ENCODE peak calls at places on chromosomes 16 and 17, in six cellular contexts. T is cardiac fibroblast, E is mucosa of descending colon, N is AG10803, X is testis, G is keratinocyte. D is an unnamed sample.

GRCh38 chr16:29994613-29995329 is 646 bp downstream of the HIRIP3 start:
- DNase-seq in G (peak), X (no peak), N (peak), E (no peak), T (peak), D (peak)

GRCh38 chr16:1357906-1358566 is 6.3 kb downstream of the GNPTG start:
- DNase-seq in T (no peak), X (no peak), G (no peak), N (no peak), E (no peak), D (no peak)

GRCh38 chr16:2529061-2529931 is 1.9 kb downstream of the CEMP1 start:
- DNase-seq in T (no peak), E (peak), N (no peak), X (no peak), G (no peak), D (no peak)

GRCh38 chr16:83437036-83437435 is 370.7 kb upstream of the HSBP1 start:
- DNase-seq in E (no peak), G (no peak), N (no peak), T (no peak), X (no peak), D (no peak)

GRCh38 chr16:81975637-81976036 is 35.6 kb downstream of the SDR42E1 start:
- DNase-seq in G (no peak), E (no peak), X (no peak), N (no peak), T (no peak), D (no peak)

GRCh38 chr16:17945080-17945601 is 391.4 kb downstream of the NPIPA8 start:
- DNase-seq in E (no peak), G (no peak), T (no peak), N (peak), X (no peak), D (no peak)

GRCh38 chr17:2174471-2175293 is 119.8 kb downstream of the HIC1 start:
- DNase-seq in T (peak), X (peak), G (no peak), N (peak), E (peak), D (peak)

GRCh38 chr17:63754046-63754445 is 12.4 kb upstream of the STRADA start:
- DNase-seq in N (no peak), X (no peak), G (no peak), E (no peak), T (no peak), D (no peak)

GRCh38 chr16:55035037-55035436 is 104.4 kb downstream of the IRX5 start:
- DNase-seq in T (no peak), G (no peak), N (no peak), X (peak), E (no peak), D (no peak)

GRCh38 chr16:19883296-19883951 is 1.2 kb downstream of the GPRC5B start:
- DNase-seq in G (no peak), N (no peak), E (no peak), T (peak), X (peak), D (peak)

GRCh38 chr16:31568577-31569359 is 41.1 kb downstream of the AHSP start:
- DNase-seq in T (peak), G (no peak), N (peak), E (no peak), X (peak), D (peak)

GRCh38 chr17:73291260-73291801 is 20.5 kb downstream of the CDC42EP4 start:
- DNase-seq in E (peak), T (peak), N (peak), G (no peak), X (no peak), D (peak)

GRCh38 chr17:68981288-68981687 is 26.1 kb upstream of the ABCA8 start:
- DNase-seq in G (no peak), X (no peak), N (peak), T (peak), E (no peak), D (peak)

GRCh38 chr17:49495842-49496182 is 719 bp downstream of the NGFR start:
- DNase-seq in X (no peak), N (no peak), G (no peak), E (no peak), T (no peak), D (no peak)

GRCh38 chr17:2867441-2868424 is 71.5 kb downstream of the RAP1GAP2 start:
- DNase-seq in X (no peak), T (peak), G (no peak), E (no peak), N (peak), D (peak)

GRCh38 chr17:49200423-49201083 is 9.8 kb downstream of the GNGT2 start:
- DNase-seq in X (no peak), G (no peak), E (no peak), T (no peak), N (no peak), D (no peak)

GRCh38 chr16:81668243-81669097 is 110.6 kb upstream of the PLCG2 start:
- DNase-seq in N (no peak), X (no peak), T (no peak), E (no peak), G (no peak), D (no peak)

GRCh38 chr17:32563583-32563982 is 76.8 kb downstream of the CDK5R1 start:
- DNase-seq in N (no peak), E (no peak), G (no peak), T (no peak), X (no peak), D (no peak)

DNA sequence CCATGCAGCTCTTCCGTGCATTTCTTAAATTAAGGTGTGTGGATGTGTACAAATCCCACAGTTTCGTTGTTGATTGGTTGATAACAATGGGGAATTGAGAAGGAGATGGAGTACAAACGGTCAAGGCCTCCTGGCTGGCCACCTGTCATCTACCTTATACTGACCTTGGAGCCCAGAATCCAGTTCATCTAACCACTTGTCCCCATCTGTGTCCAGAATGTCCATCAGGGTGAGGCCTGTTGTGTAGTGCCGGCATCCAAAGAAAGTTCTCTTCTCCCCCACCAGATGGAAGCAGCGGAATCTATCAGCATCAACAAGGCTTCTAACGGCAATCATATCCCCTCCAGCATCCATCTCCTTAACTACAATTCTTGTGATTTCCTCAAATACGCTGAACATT is 1.5 kb downstream of the GSDMB start:
- DNase-seq in N (peak), X (no peak), G (no peak), T (peak), E (no peak), D (no peak)
- TF ChIP-seq CTCF in N (peak), X (no peak), G (peak), T (peak), E (no peak), D (peak)

GRCh38 chr16:23181506-23181905 is 1.0 kb upstream of the SCNN1G start:
- DNase-seq in N (no peak), G (no peak), E (no peak), X (no peak), T (no peak), D (no peak)

GRCh38 chr16:23182206-23182674 is 305 bp upstream of the SCNN1G start:
- DNase-seq in T (peak), G (peak), E (peak), N (peak), X (peak), D (peak)

GRCh38 chr16:23183486-23183862 is 929 bp downstream of the SCNN1G start:
- DNase-seq in N (no peak), G (no peak), T (no peak), X (no peak), E (no peak), D (no peak)

GRCh38 chr16:23185661-23186060 is 3.1 kb downstream of the SCNN1G start:
- DNase-seq in E (no peak), T (no peak), X (no peak), G (no peak), N (no peak), D (no peak)

GRCh38 chr16:23182675-23183485 is at the start of gene SCNN1G:
- DNase-seq in X (no peak), E (no peak), T (no peak), G (no peak), N (no peak), D (no peak)
- H3K4me3 ChIP-seq in X (peak), E (peak), T (peak), G (peak), N (no peak), D (no peak)

GRCh38 chr17:80894726-80895125 is 96.9 kb upstream of the CHMP6 start:
- DNase-seq in X (no peak), N (no peak), T (no peak), E (no peak), G (no peak), D (no peak)
- TF ChIP-seq CTCF in X (no peak), N (no peak), T (no peak), E (no peak), G (no peak), D (no peak)

GRCh38 chr16:86619263-86619935 is 41.0 kb downstream of the FOXL1 start:
- DNase-seq in G (no peak), T (no peak), X (peak), N (peak), E (no peak), D (no peak)
- H3K4me3 ChIP-seq in G (no peak), T (no peak), X (peak), N (peak), E (no peak), D (no peak)